ENCODE peak calls at places on chromosome 1, in four cellular contexts. One of them, this sample, is unnamed.

GRCh38 chr1:150807674-150808073 is 386 bp downstream of the CTSK start:
- DNase-seq in HS-27A: no peak
- DNase-seq in T-helper 2 cell: no peak
- DNase-seq in mucosa of descending colon: no peak
- DNase-seq in this sample: no peak

GRCh38 chr1:84988588-84988987 is 8.3 kb downstream of the MCOLN2 start:
- DNase-seq in mucosa of descending colon: no peak
- DNase-seq in T-helper 2 cell: no peak
- DNase-seq in HS-27A: no peak
- DNase-seq in this sample: no peak

GRCh38 chr1:164664127-164664526 is 105.1 kb downstream of the PBX1 start:
- DNase-seq in T-helper 2 cell: no peak
- DNase-seq in HS-27A: no peak
- DNase-seq in mucosa of descending colon: no peak
- DNase-seq in this sample: no peak

GRCh38 chr1:5991784-5992033 is 516 bp downstream of the NPHP4 start:
- DNase-seq in mucosa of descending colon: peak
- DNase-seq in HS-27A: no peak
- DNase-seq in T-helper 2 cell: peak
- DNase-seq in this sample: no peak

GRCh38 chr1:1582970-1583666 is 8.5 kb upstream of the SSU72 start:
- DNase-seq in T-helper 2 cell: no peak
- DNase-seq in mucosa of descending colon: no peak
- DNase-seq in HS-27A: no peak
- DNase-seq in this sample: no peak

GRCh38 chr1:172955161-172955821 is 95.5 kb downstream of the TNFSF18 start:
- DNase-seq in T-helper 2 cell: no peak
- DNase-seq in HS-27A: peak
- DNase-seq in mucosa of descending colon: no peak
- DNase-seq in this sample: no peak

GRCh38 chr1:20702416-20702815 is 15.4 kb downstream of the KIF17 start:
- DNase-seq in HS-27A: no peak
- DNase-seq in mucosa of descending colon: no peak
- DNase-seq in T-helper 2 cell: no peak
- DNase-seq in this sample: no peak

GRCh38 chr1:23444104-23444533 is 19.6 kb upstream of the TCEA3 start:
- DNase-seq in T-helper 2 cell: no peak
- DNase-seq in HS-27A: no peak
- DNase-seq in mucosa of descending colon: no peak
- DNase-seq in this sample: no peak

GRCh38 chr1:10861822-10862221 is 65.4 kb upstream of the CASZ1 start:
- DNase-seq in mucosa of descending colon: peak
- DNase-seq in HS-27A: no peak
- DNase-seq in T-helper 2 cell: no peak
- DNase-seq in this sample: no peak

GRCh38 chr1:183515002-183515689 is 42.8 kb downstream of the SMG7 start:
- DNase-seq in mucosa of descending colon: no peak
- DNase-seq in T-helper 2 cell: no peak
- DNase-seq in HS-27A: peak
- DNase-seq in this sample: no peak

GRCh38 chr1:202143768-202144509 is 598 bp downstream of the ARL8A start:
- DNase-seq in T-helper 2 cell: no peak
- DNase-seq in mucosa of descending colon: peak
- DNase-seq in HS-27A: no peak
- DNase-seq in this sample: peak

GRCh38 chr1:98783821-98784220 is 122.3 kb downstream of the SNX7 start:
- DNase-seq in HS-27A: no peak
- DNase-seq in mucosa of descending colon: no peak
- DNase-seq in T-helper 2 cell: no peak
- DNase-seq in this sample: no peak

GRCh38 chr1:25066253-25066652 is 136.2 kb upstream of the RUNX3 start:
- DNase-seq in mucosa of descending colon: no peak
- DNase-seq in HS-27A: no peak
- DNase-seq in T-helper 2 cell: no peak
- DNase-seq in this sample: no peak

GRCh38 chr1:246281639-246282038 is 225.4 kb downstream of the SMYD3 start:
- DNase-seq in T-helper 2 cell: no peak
- DNase-seq in HS-27A: no peak
- DNase-seq in mucosa of descending colon: no peak
- DNase-seq in this sample: no peak

GRCh38 chr1:210726621-210727020 is 397.9 kb downstream of the HHAT start:
- DNase-seq in HS-27A: peak
- DNase-seq in mucosa of descending colon: no peak
- DNase-seq in T-helper 2 cell: no peak
- DNase-seq in this sample: no peak

This sample was measured in stimulated activated naive CD4-positive, alpha-beta T cell.